ENCODE peak calls at places on chromosome 3, in seven cellular contexts. One of them, this sample, is unnamed. For H3K4me1, the result is how much of the 10 kb centered on the place peaks cover.

GRCh38 chr3:45693941-45694521 is 4.8 kb downstream of the SACM1L start:
- DNase-seq in trophoblast cell: no peak
- DNase-seq in H1: no peak
- DNase-seq in H9: no peak
- DNase-seq in mesenchymal stem cell: peak
- DNase-seq in neuronal stem cell: no peak
- DNase-seq in IMR-90: no peak
- DNase-seq in this sample: no peak

GRCh38 chr3:185658504-185658912 is 72.4 kb downstream of the SENP2 start:
- DNase-seq in H1: no peak
- DNase-seq in H9: no peak
- DNase-seq in neuronal stem cell: no peak
- DNase-seq in IMR-90: peak
- DNase-seq in mesenchymal stem cell: peak
- DNase-seq in trophoblast cell: peak
- DNase-seq in this sample: peak

GRCh38 chr3:39166134-39166710 is 12.8 kb upstream of the CSRNP1 start:
- DNase-seq in H1: no peak
- DNase-seq in neuronal stem cell: no peak
- DNase-seq in H9: no peak
- DNase-seq in trophoblast cell: peak
- DNase-seq in mesenchymal stem cell: peak
- DNase-seq in IMR-90: peak
- DNase-seq in this sample: peak

GRCh38 chr3:155382396-155383042 is 89.0 kb upstream of the STRIT1 start:
- DNase-seq in trophoblast cell: peak
- DNase-seq in H9: peak
- DNase-seq in H1: peak
- DNase-seq in neuronal stem cell: peak
- DNase-seq in mesenchymal stem cell: peak
- DNase-seq in IMR-90: peak
- DNase-seq in this sample: peak

GRCh38 chr3:59684766-59685165 is 634.9 kb upstream of the CFAP20DC start:
- DNase-seq in IMR-90: no peak
- DNase-seq in mesenchymal stem cell: no peak
- DNase-seq in trophoblast cell: no peak
- DNase-seq in neuronal stem cell: no peak
- DNase-seq in H9: no peak
- DNase-seq in H1: no peak
- DNase-seq in this sample: no peak

GRCh38 chr3:49785565-49786356 is 581 bp downstream of the IP6K1 start:
- DNase-seq in mesenchymal stem cell: peak
- DNase-seq in H9: no peak
- DNase-seq in IMR-90: peak
- DNase-seq in trophoblast cell: peak
- DNase-seq in H1: no peak
- DNase-seq in neuronal stem cell: peak
- DNase-seq in this sample: peak

GRCh38 chr3:61237858-61238257 is 13.4 kb downstream of the FHIT start:
- DNase-seq in mesenchymal stem cell: no peak
- DNase-seq in IMR-90: no peak
- DNase-seq in trophoblast cell: no peak
- DNase-seq in H9: no peak
- DNase-seq in H1: no peak
- DNase-seq in neuronal stem cell: no peak
- DNase-seq in this sample: peak

GRCh38 chr3:194204793-194205065 is 68.8 kb downstream of the HES1 start:
- DNase-seq in trophoblast cell: peak
- DNase-seq in mesenchymal stem cell: no peak
- DNase-seq in neuronal stem cell: no peak
- DNase-seq in H9: no peak
- DNase-seq in H1: no peak
- DNase-seq in IMR-90: no peak
- DNase-seq in this sample: no peak

GRCh38 chr3:180048108-180048507 is 11.4 kb upstream of the PEX5L start:
- DNase-seq in H9: no peak
- DNase-seq in H1: no peak
- DNase-seq in IMR-90: no peak
- DNase-seq in mesenchymal stem cell: no peak
- DNase-seq in trophoblast cell: no peak
- DNase-seq in neuronal stem cell: no peak
- DNase-seq in this sample: no peak

GRCh38 chr3:170132335-170132734 is 49.2 kb downstream of the PHC3 start:
- DNase-seq in neuronal stem cell: no peak
- DNase-seq in H1: no peak
- DNase-seq in IMR-90: no peak
- DNase-seq in H9: no peak
- DNase-seq in mesenchymal stem cell: no peak
- DNase-seq in trophoblast cell: no peak
- DNase-seq in this sample: no peak

GRCh38 chr3:127480196-127480933 is 110.2 kb downstream of the TPRA1 start:
- DNase-seq in IMR-90: no peak
- DNase-seq in mesenchymal stem cell: no peak
- DNase-seq in H1: no peak
- DNase-seq in neuronal stem cell: no peak
- DNase-seq in trophoblast cell: no peak
- DNase-seq in H9: no peak
- DNase-seq in this sample: no peak

GRCh38 chr3:45105855-45106655 is 40.1 kb downstream of the CDCP1 start:
- DNase-seq in H9: no peak
- DNase-seq in neuronal stem cell: no peak
- DNase-seq in mesenchymal stem cell: peak
- DNase-seq in trophoblast cell: no peak
- DNase-seq in IMR-90: peak
- DNase-seq in H1: no peak
- DNase-seq in this sample: no peak

GRCh38 chr3:195041871-195042740 is 228.9 kb downstream of the XXYLT1 start:
- DNase-seq in IMR-90: no peak
- DNase-seq in H9: peak
- DNase-seq in trophoblast cell: no peak
- DNase-seq in neuronal stem cell: no peak
- DNase-seq in mesenchymal stem cell: no peak
- DNase-seq in H1: peak
- DNase-seq in this sample: peak

GRCh38 chr3:46853441-46854410 is 9.5 kb downstream of the MYL3 start:
- DNase-seq in mesenchymal stem cell: no peak
- DNase-seq in H9: no peak
- DNase-seq in neuronal stem cell: no peak
- DNase-seq in H1: no peak
- DNase-seq in trophoblast cell: no peak
- DNase-seq in IMR-90: no peak
- DNase-seq in this sample: no peak

GRCh38 chr3:69999191-70000027 is at the start of gene SAMMSON:
- DNase-seq in H9: peak
- DNase-seq in H1: peak
- DNase-seq in mesenchymal stem cell: peak
- DNase-seq in neuronal stem cell: no peak
- DNase-seq in trophoblast cell: no peak
- DNase-seq in IMR-90: peak
- DNase-seq in this sample: peak

GRCh38 chr3:10198761-10199688 is 34.3 kb downstream of the IRAK2 start:
- DNase-seq in H9: no peak
- DNase-seq in IMR-90: peak
- DNase-seq in mesenchymal stem cell: peak
- DNase-seq in H1: no peak
- DNase-seq in trophoblast cell: peak
- DNase-seq in neuronal stem cell: no peak
- DNase-seq in this sample: no peak

GRCh38 chr3:105867690-105868449 is 942 bp downstream of the CBLB start:
- DNase-seq in H1: no peak
- DNase-seq in neuronal stem cell: no peak
- DNase-seq in H9: no peak
- DNase-seq in trophoblast cell: no peak
- DNase-seq in IMR-90: no peak
- DNase-seq in mesenchymal stem cell: no peak
- DNase-seq in this sample: no peak

GRCh38 chr3:109155828-109156227 is 19.3 kb downstream of the C3orf85 start:
- DNase-seq in mesenchymal stem cell: no peak
- DNase-seq in H9: no peak
- DNase-seq in neuronal stem cell: no peak
- DNase-seq in trophoblast cell: no peak
- DNase-seq in IMR-90: no peak
- DNase-seq in H1: no peak
- DNase-seq in this sample: no peak

GRCh38 chr3:25479727-25480010 is 51.6 kb downstream of the RARB start:
- DNase-seq in H9: no peak
- DNase-seq in neuronal stem cell: no peak
- DNase-seq in H1: no peak
- DNase-seq in mesenchymal stem cell: no peak
- DNase-seq in trophoblast cell: no peak
- DNase-seq in IMR-90: no peak
- DNase-seq in this sample: no peak

GRCh38 chr3:54830658-54831057 is 97.2 kb downstream of the LRTM1 start:
- DNase-seq in trophoblast cell: peak
- DNase-seq in H9: peak
- DNase-seq in neuronal stem cell: no peak
- DNase-seq in mesenchymal stem cell: peak
- DNase-seq in H1: peak
- DNase-seq in IMR-90: peak
- DNase-seq in this sample: peak

GRCh38 chr3:143203848-143204247 is 84.3 kb downstream of the CHST2 start:
- DNase-seq in trophoblast cell: no peak
- DNase-seq in mesenchymal stem cell: peak
- DNase-seq in H1: no peak
- DNase-seq in IMR-90: peak
- DNase-seq in neuronal stem cell: no peak
- DNase-seq in H9: no peak
- DNase-seq in this sample: no peak

GRCh38 chr3:6262035-6262434 is 598.9 kb upstream of the GRM7 start:
- DNase-seq in trophoblast cell: no peak
- DNase-seq in mesenchymal stem cell: no peak
- DNase-seq in H9: no peak
- DNase-seq in H1: no peak
- DNase-seq in neuronal stem cell: no peak
- DNase-seq in IMR-90: no peak
- DNase-seq in this sample: no peak

GRCh38 chr3:15845475-15845874 is 47.7 kb upstream of the ANKRD28 start:
- DNase-seq in H1: no peak
- DNase-seq in trophoblast cell: no peak
- DNase-seq in neuronal stem cell: no peak
- DNase-seq in mesenchymal stem cell: no peak
- DNase-seq in IMR-90: no peak
- DNase-seq in H9: no peak
- DNase-seq in this sample: no peak

GRCh38 chr3:38130631-38131065 is 6.3 kb downstream of the ACAA1 start:
- DNase-seq in mesenchymal stem cell: no peak
- DNase-seq in H1: no peak
- DNase-seq in H9: no peak
- DNase-seq in neuronal stem cell: no peak
- DNase-seq in IMR-90: no peak
- DNase-seq in trophoblast cell: no peak
- DNase-seq in this sample: no peak

DNA sequence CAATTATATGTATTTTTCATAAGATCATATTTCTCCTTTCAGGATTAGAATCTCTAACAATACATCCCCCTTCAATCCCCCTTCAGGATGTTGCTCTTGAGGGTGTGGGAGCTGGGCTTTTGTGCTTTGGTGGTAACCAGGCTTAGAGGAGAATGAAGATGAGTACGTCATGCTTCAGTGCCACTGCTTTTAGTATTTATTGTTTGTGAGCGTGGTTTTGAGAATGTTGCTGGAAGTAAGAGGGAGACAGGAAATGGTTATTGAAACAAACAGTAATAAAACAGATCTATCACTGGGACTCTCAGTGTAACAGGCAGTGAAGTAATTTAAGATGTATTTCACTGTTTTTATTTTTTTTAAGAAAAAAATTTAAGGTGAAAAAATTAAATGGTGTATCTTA is 35.3 kb downstream of the GBE1 start:
- DNase-seq in H9: no peak
- DNase-seq in H1: no peak
- DNase-seq in neuronal stem cell: no peak
- DNase-seq in IMR-90: peak
- DNase-seq in mesenchymal stem cell: peak
- DNase-seq in trophoblast cell: no peak
- DNase-seq in this sample: no peak
- H2BK120ac ChIP-seq in H9: no peak
- H2BK120ac ChIP-seq in H1: no peak
- H2BK120ac ChIP-seq in neuronal stem cell: no peak
- H2BK120ac ChIP-seq in IMR-90: peak
- H2BK120ac ChIP-seq in mesenchymal stem cell: no peak
- H2BK120ac ChIP-seq in trophoblast cell: no peak
- H2BK120ac ChIP-seq in this sample: no peak

DNA sequence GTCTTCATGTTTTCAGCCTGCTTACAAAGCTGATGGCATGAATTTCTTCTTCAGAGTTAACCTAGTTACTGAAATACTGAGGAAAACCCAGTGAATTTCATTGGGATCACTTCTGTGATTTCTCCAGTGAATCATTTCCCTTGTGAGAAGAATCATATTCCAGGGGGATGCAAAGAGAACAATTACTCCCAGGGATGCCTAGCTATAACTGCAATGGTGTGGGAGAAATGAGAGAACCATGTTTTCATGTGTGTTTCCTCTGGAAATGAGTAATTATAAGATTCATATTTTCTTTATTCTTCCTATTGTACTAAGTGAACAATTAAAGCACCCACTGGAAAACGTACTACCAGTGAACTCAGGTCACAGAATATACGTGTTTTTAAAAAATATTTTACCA is 485.4 kb downstream of the GRM7 start:
- DNase-seq in trophoblast cell: no peak
- DNase-seq in H9: no peak
- DNase-seq in H1: no peak
- DNase-seq in IMR-90: no peak
- DNase-seq in neuronal stem cell: no peak
- DNase-seq in mesenchymal stem cell: no peak
- DNase-seq in this sample: no peak
- H3K4me1 ChIP-seq in trophoblast cell: under half
- H3K4me1 ChIP-seq in H9: under half
- H3K4me1 ChIP-seq in H1: under half
- H3K4me1 ChIP-seq in IMR-90: under half
- H3K4me1 ChIP-seq in neuronal stem cell: under half
- H3K4me1 ChIP-seq in mesenchymal stem cell: under half
- H3K4me1 ChIP-seq in this sample: under half

GRCh38 chr3:64140651-64141050 is 84.6 kb downstream of the PRICKLE2 start:
- DNase-seq in trophoblast cell: no peak
- DNase-seq in IMR-90: no peak
- DNase-seq in H9: no peak
- DNase-seq in mesenchymal stem cell: no peak
- DNase-seq in H1: no peak
- DNase-seq in neuronal stem cell: no peak
- DNase-seq in this sample: no peak
- H3K4ac ChIP-seq in trophoblast cell: no peak
- H3K4ac ChIP-seq in IMR-90: no peak
- H3K4ac ChIP-seq in H9: no peak
- H3K4ac ChIP-seq in mesenchymal stem cell: no peak
- H3K4ac ChIP-seq in H1: no peak
- H3K4ac ChIP-seq in neuronal stem cell: no peak
- H3K4ac ChIP-seq in this sample: no peak

DNA sequence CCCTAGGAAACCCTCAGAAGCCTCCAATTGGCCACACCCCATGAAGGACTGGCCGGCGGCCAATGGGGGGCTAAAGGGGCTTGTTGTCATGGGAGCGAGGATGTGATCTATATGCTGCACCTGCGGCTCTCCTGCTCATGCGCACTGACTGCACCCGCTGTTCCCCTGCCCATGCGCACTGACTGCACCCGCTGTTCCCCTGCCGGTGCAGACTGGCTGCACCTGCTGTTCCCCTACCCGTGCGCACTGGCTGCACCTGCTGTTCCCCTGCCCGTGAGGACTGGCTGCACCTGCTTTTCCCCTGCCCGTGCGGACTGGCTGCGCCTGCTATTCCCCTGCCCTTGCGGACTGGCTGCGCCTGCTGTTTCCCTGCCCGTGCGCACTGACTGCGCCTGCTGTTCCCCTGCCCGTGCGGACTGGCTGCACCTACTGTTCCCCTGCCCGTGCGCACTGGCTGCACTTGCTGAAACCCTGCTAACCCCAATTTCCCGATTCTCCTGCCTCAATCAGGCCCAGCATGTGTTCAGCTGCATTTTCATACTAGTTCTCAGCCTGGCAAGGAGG is 16.8 kb upstream of the MCCC1 start:
- DNase-seq in H9: peak
- DNase-seq in IMR-90: no peak
- DNase-seq in neuronal stem cell: peak
- DNase-seq in H1: peak
- DNase-seq in mesenchymal stem cell: no peak
- DNase-seq in trophoblast cell: no peak
- DNase-seq in this sample: peak
- H2BK120ac ChIP-seq in H9: no peak
- H2BK120ac ChIP-seq in IMR-90: no peak
- H2BK120ac ChIP-seq in neuronal stem cell: no peak
- H2BK120ac ChIP-seq in H1: no peak
- H2BK120ac ChIP-seq in mesenchymal stem cell: no peak
- H2BK120ac ChIP-seq in trophoblast cell: no peak
- H2BK120ac ChIP-seq in this sample: no peak

This sample was measured in mesendoderm.